ENCODE peak calls at places on chromosome 16, in six cellular contexts. C is GM12878, O is SK-N-SH, V is HCT116, M is K562, K is H1. I is an unnamed sample.

GRCh38 chr16:64397945-64398508 is 723.8 kb downstream of the CDH11 start:
- DNase-seq in M (no peak), V (no peak), K (no peak), O (no peak), C (no peak), I (no peak)

GRCh38 chr16:68792465-68793324 is 50.6 kb upstream of the TANGO6 start:
- DNase-seq in M (no peak), O (no peak), V (no peak), C (no peak), K (no peak), I (no peak)

GRCh38 chr16:50500171-50500874 is 47.9 kb upstream of the NKD1 start:
- DNase-seq in O (no peak), C (no peak), K (no peak), M (no peak), V (no peak), I (no peak)

GRCh38 chr16:10922328-10923145 is 19.7 kb downstream of the DEXI start:
- DNase-seq in M (no peak), K (no peak), O (no peak), C (no peak), V (no peak), I (no peak)

GRCh38 chr16:55323637-55324490 is at the start of gene IRX6:
- DNase-seq in O (peak; percentile 89), C (no peak), M (peak; percentile 50), K (peak; percentile 93), V (no peak), I (peak; percentile 76)

GRCh38 chr16:1776991-1777374 is 4.0 kb upstream of the MRPS34 start:
- DNase-seq in K (no peak), V (no peak), O (no peak), C (no peak), M (no peak), I (no peak)

GRCh38 chr16:57615813-57616212 is 12.6 kb upstream of the ADGRG1 start:
- DNase-seq in K (peak; percentile 14), M (no peak), V (no peak), C (no peak), O (peak; percentile 8), I (no peak)

GRCh38 chr16:30381351-30382041 is 865 bp downstream of the SEPTIN1 start:
- DNase-seq in O (no peak), V (no peak), C (no peak), M (peak; percentile 79), K (no peak), I (no peak)

GRCh38 chr16:53769787-53770186 is 65.8 kb downstream of the FTO start:
- DNase-seq in O (no peak), K (no peak), V (no peak), M (no peak), C (no peak), I (no peak)

GRCh38 chr16:67884684-67885083 is at the start of gene NRN1L:
- DNase-seq in C (no peak), O (peak; percentile 99), V (no peak), M (peak; percentile 93), K (peak; percentile 94), I (peak; percentile 77)

GRCh38 chr16:86581458-86581857 is 3.1 kb downstream of the FOXL1 start:
- DNase-seq in M (no peak), V (no peak), C (no peak), K (no peak), O (no peak), I (no peak)

GRCh38 chr16:85447657-85448313 is 165.3 kb upstream of the GSE1 start:
- DNase-seq in V (no peak), C (no peak), K (no peak), O (no peak), M (no peak), I (no peak)

GRCh38 chr16:30187971-30188561 is 4.7 kb downstream of the CORO1A start:
- DNase-seq in K (peak; percentile 45), M (no peak), O (no peak), C (no peak), V (no peak), I (no peak)

GRCh38 chr16:50316848-50317630 is 50.7 kb downstream of the ADCY7 start:
- DNase-seq in C (no peak), K (no peak), O (no peak), V (no peak), M (no peak), I (no peak)

GRCh38 chr16:89248196-89249005 is 30.9 kb downstream of the ZNF778 start:
- DNase-seq in K (peak; percentile 59), V (no peak), O (peak; percentile 40), C (no peak), M (no peak), I (no peak)

GRCh38 chr16:64738321-64738960 is 383.4 kb downstream of the CDH11 start:
- DNase-seq in C (no peak), V (no peak), M (no peak), O (no peak), K (no peak), I (no peak)

GRCh38 chr16:85586360-85587145 is 26.6 kb upstream of the GSE1 start:
- DNase-seq in V (no peak), O (peak; percentile 68), M (no peak), C (no peak), K (no peak), I (no peak)

GRCh38 chr16:49884033-49884707 is 28.3 kb upstream of the ZNF423 start:
- DNase-seq in O (peak; percentile 50), V (no peak), C (no peak), M (no peak), K (no peak), I (peak; percentile 40)

GRCh38 chr16:64417711-64418227 is 704.1 kb downstream of the CDH11 start:
- DNase-seq in C (no peak), M (no peak), V (no peak), O (no peak), K (no peak), I (no peak)

GRCh38 chr16:11142951-11143740 is 112.9 kb downstream of the SOCS1 start:
- DNase-seq in V (no peak), O (no peak), M (no peak), K (no peak), C (no peak), I (no peak)

GRCh38 chr16:84177740-84178070 is 9.2 kb downstream of the TAF1C start:
- DNase-seq in O (no peak), M (no peak), K (no peak), V (no peak), C (no peak), I (no peak)

GRCh38 chr16:20822451-20823128 is 16.3 kb downstream of the REXO5 start:
- DNase-seq in K (no peak), O (no peak), C (no peak), M (no peak), V (no peak), I (no peak)

GRCh38 chr16:52557236-52557635 is 10.3 kb upstream of the TOX3 start:
- DNase-seq in C (no peak), M (no peak), K (no peak), V (no peak), O (no peak), I (no peak)

GRCh38 chr16:87305505-87306391 is 11.4 kb downstream of the C16orf95 start:
- DNase-seq in M (peak; percentile 87), O (no peak), C (no peak), K (no peak), V (no peak), I (no peak)

GRCh38 chr16:85621698-85622433 is 8.7 kb downstream of the GSE1 start:
- DNase-seq in O (no peak), M (no peak), C (no peak), K (no peak), V (no peak), I (peak; percentile 96)

GRCh38 chr16:65010136-65010535 is 111.7 kb downstream of the CDH11 start:
- DNase-seq in O (no peak), K (no peak), V (no peak), M (no peak), C (no peak), I (no peak)

GRCh38 chr16:57675752-57676623 is 7.9 kb downstream of the ADGRG3 start:
- DNase-seq in C (no peak), O (no peak), K (peak; percentile 58), V (no peak), M (peak; percentile 61), I (no peak)

GRCh38 chr16:48025359-48025758 is 130.4 kb downstream of the ABCC12 start:
- DNase-seq in O (no peak), M (no peak), V (no peak), K (no peak), C (no peak), I (no peak)
- TF ChIP-seq JUND in O (no peak), M (no peak), V (no peak), K (no peak), C (no peak), I (no peak)

DNA sequence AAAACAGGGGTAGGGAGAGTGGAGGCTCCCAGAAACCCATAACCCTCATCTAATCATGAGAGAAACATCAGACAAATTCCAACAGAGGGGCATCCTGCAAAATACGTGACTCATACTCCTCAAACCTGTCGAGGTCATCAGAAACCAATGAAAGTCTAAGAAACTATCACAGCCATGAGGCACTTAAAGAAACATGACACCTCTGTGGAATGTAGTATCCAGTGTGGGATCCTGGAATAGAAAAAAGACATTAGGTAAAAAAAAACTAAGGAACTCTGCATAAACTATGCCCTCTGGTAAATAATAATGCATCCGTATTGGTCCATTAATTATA is 16.4 kb downstream of the CDH5 start:
- DNase-seq in K (no peak), O (no peak), M (no peak), C (no peak), V (no peak), I (no peak)
- TF ChIP-seq JUND in K (peak; percentile 24), O (peak; percentile 58), M (no peak), C (no peak), V (peak; percentile 42), I (no peak)

GRCh38 chr16:73732681-73733080 is 563.9 kb upstream of the PSMD7 start:
- DNase-seq in V (no peak), C (no peak), M (no peak), K (no peak), O (no peak), I (no peak)

GRCh38 chr16:73735954-73736353 is 560.7 kb upstream of the PSMD7 start:
- DNase-seq in O (no peak), M (no peak), V (no peak), C (no peak), K (no peak), I (no peak)

GRCh38 chr16:73739049-73739769 is 557.4 kb upstream of the PSMD7 start:
- DNase-seq in V (no peak), M (no peak), C (no peak), K (no peak), O (no peak), I (no peak)

GRCh38 chr16:73735018-73735417 is 561.6 kb upstream of the PSMD7 start:
- DNase-seq in C (peak; percentile 11), V (no peak), O (no peak), K (no peak), M (no peak), I (no peak)

DNA sequence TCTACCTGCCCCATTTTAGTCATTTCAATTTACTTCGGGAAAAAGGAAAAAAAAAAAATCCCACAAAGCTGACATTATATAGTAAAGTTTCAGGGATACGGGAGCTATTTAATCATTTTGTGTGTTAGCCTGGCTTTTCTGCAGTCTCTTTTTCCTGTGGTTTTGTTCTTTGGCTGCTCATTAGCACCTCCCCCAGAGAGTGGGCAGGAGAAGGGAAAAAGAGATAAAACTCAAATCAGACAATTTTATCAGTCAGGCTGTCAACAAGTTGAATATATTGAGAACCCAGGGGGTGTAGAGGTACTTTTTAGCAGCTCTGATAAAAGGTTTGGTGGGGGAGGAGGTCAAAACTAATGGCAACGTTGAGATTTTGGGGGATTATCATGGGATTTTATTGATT is 559.0 kb upstream of the PSMD7 start:
- DNase-seq in C (no peak), K (no peak), V (no peak), O (no peak), M (no peak), I (no peak)
- TF ChIP-seq JUND in C (no peak), K (no peak), V (no peak), O (no peak), M (no peak), I (no peak)

GRCh38 chr16:72009779-72010178 is 1.2 kb downstream of the DHODH start:
- DNase-seq in C (no peak), V (no peak), K (no peak), O (no peak), M (no peak), I (no peak)
- TF ChIP-seq JUND in C (no peak), V (no peak), K (no peak), O (no peak), M (no peak), I (no peak)

I was measured in T47D.